ENCODE peak calls at places on chromosome 6, in nine cellular contexts. One of them, this sample, is unnamed.

GRCh38 chr6:147212618-147213017 is 8.4 kb downstream of the STXBP5 start:
- DNase-seq in fibroblast of pulmonary artery: no peak
- DNase-seq in HS-5: no peak
- DNase-seq in GM23248: no peak
- DNase-seq in kidney tubule cell: no peak
- DNase-seq in endothelial cell: no peak
- DNase-seq in HT-29: no peak
- DNase-seq in tibial artery: no peak
- DNase-seq in ecto neural progenitor cell: no peak
- DNase-seq in this sample: no peak

GRCh38 chr6:41966961-41967311 is 25.3 kb upstream of the CCND3 start:
- DNase-seq in fibroblast of pulmonary artery: peak; percentile 84
- DNase-seq in HS-5: peak; percentile 58
- DNase-seq in GM23248: peak; percentile 54
- DNase-seq in kidney tubule cell: peak; percentile 95
- DNase-seq in endothelial cell: peak; percentile 15
- DNase-seq in HT-29: peak; percentile 19
- DNase-seq in tibial artery: no peak
- DNase-seq in ecto neural progenitor cell: no peak
- DNase-seq in this sample: no peak

GRCh38 chr6:151008425-151008824 is 142.9 kb downstream of the MTHFD1L start:
- DNase-seq in fibroblast of pulmonary artery: no peak
- DNase-seq in HS-5: no peak
- DNase-seq in GM23248: no peak
- DNase-seq in kidney tubule cell: no peak
- DNase-seq in endothelial cell: no peak
- DNase-seq in HT-29: no peak
- DNase-seq in tibial artery: no peak
- DNase-seq in ecto neural progenitor cell: no peak
- DNase-seq in this sample: no peak

GRCh38 chr6:116476021-116476678 is 15.0 kb downstream of the CALHM6 start:
- DNase-seq in fibroblast of pulmonary artery: peak; percentile 55
- DNase-seq in HS-5: peak; percentile 35
- DNase-seq in GM23248: no peak
- DNase-seq in kidney tubule cell: peak; percentile 16
- DNase-seq in endothelial cell: no peak
- DNase-seq in HT-29: peak; percentile 13
- DNase-seq in tibial artery: no peak
- DNase-seq in ecto neural progenitor cell: no peak
- DNase-seq in this sample: no peak

GRCh38 chr6:38018755-38019165 is 199.2 kb downstream of the ZFAND3 start:
- DNase-seq in fibroblast of pulmonary artery: no peak
- DNase-seq in HS-5: no peak
- DNase-seq in GM23248: no peak
- DNase-seq in kidney tubule cell: no peak
- DNase-seq in endothelial cell: no peak
- DNase-seq in HT-29: no peak
- DNase-seq in tibial artery: no peak
- DNase-seq in ecto neural progenitor cell: no peak
- DNase-seq in this sample: no peak

GRCh38 chr6:93468291-93468690 is 48.9 kb upstream of the EPHA7 start:
- DNase-seq in fibroblast of pulmonary artery: peak; percentile 43
- DNase-seq in HS-5: no peak
- DNase-seq in GM23248: no peak
- DNase-seq in kidney tubule cell: no peak
- DNase-seq in endothelial cell: peak; percentile 12
- DNase-seq in HT-29: no peak
- DNase-seq in tibial artery: no peak
- DNase-seq in ecto neural progenitor cell: peak; percentile 51
- DNase-seq in this sample: no peak

GRCh38 chr6:108868551-108869145 is 20.4 kb downstream of the ARMC2 start:
- DNase-seq in fibroblast of pulmonary artery: no peak
- DNase-seq in HS-5: no peak
- DNase-seq in GM23248: no peak
- DNase-seq in kidney tubule cell: no peak
- DNase-seq in endothelial cell: no peak
- DNase-seq in HT-29: no peak
- DNase-seq in tibial artery: no peak
- DNase-seq in ecto neural progenitor cell: no peak
- DNase-seq in this sample: no peak

GRCh38 chr6:12865782-12866181 is 149.2 kb downstream of the PHACTR1 start:
- DNase-seq in fibroblast of pulmonary artery: no peak
- DNase-seq in HS-5: no peak
- DNase-seq in GM23248: no peak
- DNase-seq in kidney tubule cell: no peak
- DNase-seq in endothelial cell: no peak
- DNase-seq in HT-29: no peak
- DNase-seq in tibial artery: no peak
- DNase-seq in ecto neural progenitor cell: no peak
- DNase-seq in this sample: no peak

GRCh38 chr6:36313628-36313895 is 23.1 kb downstream of the BNIP5 start:
- DNase-seq in fibroblast of pulmonary artery: no peak
- DNase-seq in HS-5: no peak
- DNase-seq in GM23248: no peak
- DNase-seq in kidney tubule cell: no peak
- DNase-seq in endothelial cell: no peak
- DNase-seq in HT-29: no peak
- DNase-seq in tibial artery: no peak
- DNase-seq in ecto neural progenitor cell: no peak
- DNase-seq in this sample: no peak

GRCh38 chr6:1439349-1439748 is 50.0 kb downstream of the FOXF2 start:
- DNase-seq in fibroblast of pulmonary artery: peak; percentile 20
- DNase-seq in HS-5: no peak
- DNase-seq in GM23248: no peak
- DNase-seq in kidney tubule cell: no peak
- DNase-seq in endothelial cell: no peak
- DNase-seq in HT-29: no peak
- DNase-seq in tibial artery: no peak
- DNase-seq in ecto neural progenitor cell: no peak
- DNase-seq in this sample: no peak

GRCh38 chr6:160069050-160069454 is 52.6 kb upstream of the SLC22A1 start:
- DNase-seq in fibroblast of pulmonary artery: no peak
- DNase-seq in HS-5: no peak
- DNase-seq in GM23248: no peak
- DNase-seq in kidney tubule cell: no peak
- DNase-seq in endothelial cell: no peak
- DNase-seq in HT-29: no peak
- DNase-seq in tibial artery: no peak
- DNase-seq in ecto neural progenitor cell: no peak
- DNase-seq in this sample: no peak

GRCh38 chr6:91633374-91634184 is 1046.7 kb upstream of the MAP3K7 start:
- DNase-seq in fibroblast of pulmonary artery: no peak
- DNase-seq in HS-5: no peak
- DNase-seq in GM23248: no peak
- DNase-seq in kidney tubule cell: no peak
- DNase-seq in endothelial cell: no peak
- DNase-seq in HT-29: no peak
- DNase-seq in tibial artery: no peak
- DNase-seq in ecto neural progenitor cell: no peak
- DNase-seq in this sample: no peak

GRCh38 chr6:163200299-163201093 is 214.0 kb upstream of the QKI start:
- DNase-seq in fibroblast of pulmonary artery: no peak
- DNase-seq in HS-5: no peak
- DNase-seq in GM23248: no peak
- DNase-seq in kidney tubule cell: no peak
- DNase-seq in endothelial cell: no peak
- DNase-seq in HT-29: no peak
- DNase-seq in tibial artery: no peak
- DNase-seq in ecto neural progenitor cell: no peak
- DNase-seq in this sample: no peak

GRCh38 chr6:37052027-37052628 is 46.7 kb downstream of the FGD2 start:
- DNase-seq in fibroblast of pulmonary artery: no peak
- DNase-seq in HS-5: no peak
- DNase-seq in GM23248: no peak
- DNase-seq in kidney tubule cell: no peak
- DNase-seq in endothelial cell: no peak
- DNase-seq in HT-29: no peak
- DNase-seq in tibial artery: no peak
- DNase-seq in ecto neural progenitor cell: no peak
- DNase-seq in this sample: no peak

GRCh38 chr6:84953401-84953800 is 189.0 kb upstream of the TBX18 start:
- DNase-seq in fibroblast of pulmonary artery: peak; percentile 42
- DNase-seq in HS-5: no peak
- DNase-seq in GM23248: peak; percentile 24
- DNase-seq in kidney tubule cell: no peak
- DNase-seq in endothelial cell: no peak
- DNase-seq in HT-29: no peak
- DNase-seq in tibial artery: no peak
- DNase-seq in ecto neural progenitor cell: no peak
- DNase-seq in this sample: no peak

GRCh38 chr6:169824021-169824420 is 72.6 kb downstream of the ERMARD start:
- DNase-seq in fibroblast of pulmonary artery: no peak
- DNase-seq in HS-5: no peak
- DNase-seq in GM23248: no peak
- DNase-seq in kidney tubule cell: no peak
- DNase-seq in endothelial cell: no peak
- DNase-seq in HT-29: no peak
- DNase-seq in tibial artery: no peak
- DNase-seq in ecto neural progenitor cell: peak; percentile 44
- DNase-seq in this sample: no peak

GRCh38 chr6:43454290-43455033 is 886 bp downstream of the DLK2 start:
- DNase-seq in fibroblast of pulmonary artery: peak; percentile 86
- DNase-seq in HS-5: peak; percentile 40
- DNase-seq in GM23248: peak; percentile 91
- DNase-seq in kidney tubule cell: peak; percentile 79
- DNase-seq in endothelial cell: peak; percentile 94
- DNase-seq in HT-29: peak; percentile 74
- DNase-seq in tibial artery: peak; percentile 79
- DNase-seq in ecto neural progenitor cell: peak; percentile 91
- DNase-seq in this sample: peak; percentile 14

GRCh38 chr6:159062564-159062945 is 17.8 kb upstream of the TAGAP start:
- DNase-seq in fibroblast of pulmonary artery: no peak
- DNase-seq in HS-5: no peak
- DNase-seq in GM23248: no peak
- DNase-seq in kidney tubule cell: no peak
- DNase-seq in endothelial cell: no peak
- DNase-seq in HT-29: no peak
- DNase-seq in tibial artery: no peak
- DNase-seq in ecto neural progenitor cell: no peak
- DNase-seq in this sample: no peak

GRCh38 chr6:157054531-157054979 is 268.8 kb downstream of the TMEM242 start:
- DNase-seq in fibroblast of pulmonary artery: no peak
- DNase-seq in HS-5: no peak
- DNase-seq in GM23248: no peak
- DNase-seq in kidney tubule cell: no peak
- DNase-seq in endothelial cell: no peak
- DNase-seq in HT-29: no peak
- DNase-seq in tibial artery: no peak
- DNase-seq in ecto neural progenitor cell: no peak
- DNase-seq in this sample: peak; percentile 10

GRCh38 chr6:163169521-163169920 is 245.0 kb upstream of the QKI start:
- DNase-seq in fibroblast of pulmonary artery: no peak
- DNase-seq in HS-5: no peak
- DNase-seq in GM23248: no peak
- DNase-seq in kidney tubule cell: no peak
- DNase-seq in endothelial cell: no peak
- DNase-seq in HT-29: no peak
- DNase-seq in tibial artery: no peak
- DNase-seq in ecto neural progenitor cell: no peak
- DNase-seq in this sample: no peak

GRCh38 chr6:98838027-98838426 is 3.7 kb downstream of the POU3F2 start:
- DNase-seq in fibroblast of pulmonary artery: no peak
- DNase-seq in HS-5: no peak
- DNase-seq in GM23248: no peak
- DNase-seq in kidney tubule cell: no peak
- DNase-seq in endothelial cell: no peak
- DNase-seq in HT-29: no peak
- DNase-seq in tibial artery: no peak
- DNase-seq in ecto neural progenitor cell: no peak
- DNase-seq in this sample: no peak

GRCh38 chr6:107965746-107966145 is 7.7 kb upstream of the SEC63 start:
- DNase-seq in fibroblast of pulmonary artery: peak; percentile 6
- DNase-seq in HS-5: no peak
- DNase-seq in GM23248: peak; percentile 88
- DNase-seq in kidney tubule cell: peak; percentile 72
- DNase-seq in endothelial cell: no peak
- DNase-seq in HT-29: no peak
- DNase-seq in tibial artery: no peak
- DNase-seq in ecto neural progenitor cell: no peak
- DNase-seq in this sample: no peak

GRCh38 chr6:157012355-157012754 is 235.2 kb downstream of the ARID1B start:
- DNase-seq in fibroblast of pulmonary artery: no peak
- DNase-seq in HS-5: no peak
- DNase-seq in GM23248: no peak
- DNase-seq in kidney tubule cell: no peak
- DNase-seq in endothelial cell: no peak
- DNase-seq in HT-29: no peak
- DNase-seq in tibial artery: no peak
- DNase-seq in ecto neural progenitor cell: no peak
- DNase-seq in this sample: no peak